ENCODE peak calls at places on chromosomes 12 and 14, in four cellular contexts. E is HCT116, M is H1, T is HepG2. K is an unnamed sample.

GRCh38 chr12:12301122-12301521 is 34.3 kb upstream of the LRP6 start:
- DNase-seq in T (no peak), E (no peak), M (no peak), K (no peak)

GRCh38 chr12:86777335-86777734 is 521.1 kb upstream of the MGAT4C start:
- DNase-seq in M (no peak), E (no peak), T (no peak), K (no peak)

GRCh38 chr12:111330800-111331752 is 37.8 kb downstream of the PHETA1 start:
- DNase-seq in T (peak; percentile 59), E (peak; percentile 42), M (no peak), K (peak; percentile 44)

GRCh38 chr14:75885829-75886228 is 96.0 kb downstream of the TGFB3 start:
- DNase-seq in T (no peak), E (no peak), M (no peak), K (no peak)

GRCh38 chr14:77260631-77261030 is 10.4 kb downstream of the NGB start:
- DNase-seq in T (no peak), M (no peak), E (no peak), K (no peak)

GRCh38 chr12:110266980-110267620 is 13.9 kb upstream of the ATP2A2 start:
- DNase-seq in E (no peak), T (no peak), M (no peak), K (peak; percentile 45)

GRCh38 chr12:7079826-7080125 is 12.5 kb downstream of the C1R start:
- DNase-seq in M (no peak), T (no peak), E (no peak), K (no peak)

GRCh38 chr12:14691560-14691959 is 4.8 kb downstream of the GUCY2C start:
- DNase-seq in T (no peak), M (no peak), E (no peak), K (no peak)

GRCh38 chr12:561908-562593 is 101.2 kb downstream of the NINJ2 start:
- DNase-seq in E (no peak), M (no peak), T (no peak), K (peak; percentile 43)

GRCh38 chr14:22807432-22808087 is 7.7 kb downstream of the SLC7A7 start:
- DNase-seq in T (peak; percentile 95), M (no peak), E (no peak), K (no peak)

GRCh38 chr14:64238049-64238448 is 56.1 kb downstream of the ESR2 start:
- DNase-seq in T (no peak), E (no peak), M (no peak), K (no peak)

GRCh38 chr12:104494816-104495158 is 38.0 kb downstream of the CHST11 start:
- DNase-seq in T (no peak), M (no peak), E (no peak), K (no peak)

GRCh38 chr12:52147367-52147972 is 44.3 kb downstream of the KRT80 start:
- DNase-seq in E (peak; percentile 99), M (no peak), T (peak; percentile 67), K (peak; percentile 70)

GRCh38 chr12:12336049-12336411 is 14.0 kb downstream of the MANSC1 start:
- DNase-seq in M (no peak), T (peak; percentile 77), E (no peak), K (no peak)

GRCh38 chr12:76135456-76135855 is 51.0 kb upstream of the NAP1L1 start:
- DNase-seq in E (no peak), T (no peak), M (no peak), K (no peak)

GRCh38 chr12:128729628-128730121 is 94.1 kb downstream of the SLC15A4 start:
- DNase-seq in E (no peak), M (no peak), T (peak; percentile 5), K (peak; percentile 1)

GRCh38 chr12:1093166-1093751 is 102.2 kb downstream of the ERC1 start:
- DNase-seq in E (peak; percentile 53), T (peak; percentile 71), M (no peak), K (no peak)

GRCh38 chr12:162467-163307 is 51.3 kb downstream of the SLC6A12 start:
- DNase-seq in T (no peak), E (no peak), M (no peak), K (no peak)

GRCh38 chr14:92323031-92323915 is at the start of gene SLC24A4:
- DNase-seq in T (no peak), M (no peak), E (no peak), K (no peak)

GRCh38 chr14:105534586-105534985 is 8.2 kb downstream of the TMEM121 start:
- DNase-seq in T (no peak), E (no peak), M (no peak), K (no peak)

GRCh38 chr14:46259536-46259935 is 392.0 kb downstream of the RPL10L start:
- DNase-seq in M (no peak), E (no peak), T (no peak), K (no peak)

GRCh38 chr12:80837342-80837978 is 100.3 kb downstream of the LIN7A start:
- DNase-seq in M (peak; percentile 34), T (peak; percentile 61), E (peak; percentile 19), K (no peak)

GRCh38 chr14:69643430-69644200 is 32.2 kb downstream of the SUSD6 start:
- DNase-seq in T (peak; percentile 89), M (no peak), E (peak; percentile 75), K (no peak)

GRCh38 chr12:123059501-123059900 is 79.0 kb downstream of the ARL6IP4 start:
- DNase-seq in T (no peak), M (no peak), E (no peak), K (no peak)

GRCh38 chr12:27549801-27550652 is 26.0 kb downstream of the PPFIBP1 start:
- DNase-seq in M (no peak), T (peak; percentile 99), E (peak; percentile 94), K (peak; percentile 22)

GRCh38 chr14:101349108-101349507 is 212.2 kb upstream of the DIO3 start:
- DNase-seq in M (no peak), T (no peak), E (no peak), K (no peak)

GRCh38 chr14:101351769-101352168 is 209.5 kb upstream of the DIO3 start:
- DNase-seq in E (no peak), T (no peak), M (no peak), K (no peak)

GRCh38 chr14:101351146-101351545 is 210.1 kb upstream of the DIO3 start:
- DNase-seq in M (no peak), E (no peak), T (no peak), K (no peak)

GRCh38 chr14:101350021-101350420 is 211.3 kb upstream of the DIO3 start:
- DNase-seq in T (no peak), M (no peak), E (no peak), K (no peak)

DNA sequence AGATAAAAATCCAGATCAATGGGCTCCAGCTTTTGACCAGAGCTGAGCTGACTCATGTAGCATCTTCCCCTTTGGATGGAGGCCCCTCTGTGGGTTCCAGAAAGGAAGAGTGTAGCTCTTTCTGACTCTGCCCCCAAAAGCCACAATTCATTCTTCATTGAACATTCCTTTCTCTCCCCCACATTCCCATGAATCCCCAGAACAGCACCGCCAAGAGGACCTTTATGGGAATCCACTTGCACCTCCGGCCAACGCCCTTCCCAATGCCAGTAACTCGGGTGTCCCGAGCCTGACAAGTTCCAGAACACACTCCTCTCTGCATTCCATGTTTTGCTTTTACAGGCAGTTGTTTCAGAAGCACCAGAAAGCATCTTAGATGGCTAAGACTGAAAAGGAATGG is 210.6 kb upstream of the DIO3 start:
- DNase-seq in T (no peak), M (no peak), E (no peak), K (no peak)
- TF ChIP-seq ZNF274 in T (no peak), M (no peak), E (no peak), K (no peak)

DNA sequence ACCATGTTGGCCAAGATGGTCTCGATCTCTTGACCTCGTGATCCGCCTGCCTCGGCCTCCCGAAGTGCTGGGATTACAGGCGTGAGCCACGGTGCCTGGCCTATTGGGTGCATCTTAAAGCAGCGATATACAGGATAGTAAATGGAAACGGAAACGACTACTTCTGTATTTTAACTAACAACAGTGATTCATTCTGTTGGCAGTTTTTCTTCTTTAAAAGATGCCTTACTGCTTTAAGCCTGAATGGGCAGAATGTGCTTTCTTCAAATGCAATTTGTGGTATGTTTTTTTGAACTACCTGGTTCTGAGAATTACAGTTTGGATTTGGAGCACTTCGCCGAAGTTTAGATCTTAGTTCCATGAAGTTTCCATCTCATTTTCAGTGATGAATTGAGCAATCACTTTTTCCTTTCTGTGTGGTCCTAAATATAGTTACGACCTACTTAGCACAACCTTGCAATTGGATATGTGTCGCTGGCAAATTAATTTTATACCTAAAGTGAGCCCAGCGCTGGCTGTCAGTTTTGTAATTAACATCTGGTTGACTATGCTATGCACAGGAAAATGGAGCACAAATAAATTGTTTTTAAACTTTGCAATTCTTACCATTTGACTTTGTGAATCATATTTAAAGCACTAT is 53.6 kb upstream of the EIF5 start:
- DNase-seq in E (no peak), M (no peak), T (no peak), K (no peak)
- TF ChIP-seq ZNF274 in E (no peak), M (no peak), T (no peak), K (no peak)

GRCh38 chr12:32893458-32893857 is 3.1 kb downstream of the PKP2 start:
- DNase-seq in E (no peak), M (no peak), T (peak; percentile 74), K (no peak)

GRCh38 chr12:32894566-32894965 is 2.0 kb downstream of the PKP2 start:
- DNase-seq in T (no peak), E (no peak), M (no peak), K (no peak)

GRCh38 chr12:32891526-32891925 is 5.1 kb downstream of the PKP2 start:
- DNase-seq in E (no peak), T (no peak), M (no peak), K (no peak)

GRCh38 chr12:32891956-32892355 is 4.6 kb downstream of the PKP2 start:
- DNase-seq in T (peak; percentile 75), M (no peak), E (no peak), K (no peak)

GRCh38 chr12:32893008-32893407 is 3.6 kb downstream of the PKP2 start:
- DNase-seq in E (no peak), M (no peak), T (peak; percentile 39), K (no peak)
- TF ChIP-seq ZNF274 in E (no peak), M (no peak), T (no peak), K (no peak)

GRCh38 chr12:68762691-68763090 is 16.7 kb downstream of the SLC35E3 start:
- DNase-seq in M (no peak), T (no peak), E (no peak), K (no peak)

GRCh38 chr12:68761901-68762630 is 16.1 kb downstream of the SLC35E3 start:
- DNase-seq in T (no peak), E (no peak), M (no peak), K (no peak)

GRCh38 chr12:68759852-68760251 is 13.9 kb downstream of the SLC35E3 start:
- DNase-seq in M (no peak), T (no peak), E (no peak), K (no peak)

GRCh38 chr12:68761442-68761812 is 15.5 kb downstream of the SLC35E3 start:
- DNase-seq in E (no peak), M (no peak), T (no peak), K (no peak)

GRCh38 chr12:68760806-68761441 is 14.9 kb downstream of the SLC35E3 start:
- DNase-seq in T (no peak), M (no peak), E (no peak), K (no peak)
- TF ChIP-seq ZNF274 in T (no peak), M (no peak), E (no peak), K (no peak)

DNA sequence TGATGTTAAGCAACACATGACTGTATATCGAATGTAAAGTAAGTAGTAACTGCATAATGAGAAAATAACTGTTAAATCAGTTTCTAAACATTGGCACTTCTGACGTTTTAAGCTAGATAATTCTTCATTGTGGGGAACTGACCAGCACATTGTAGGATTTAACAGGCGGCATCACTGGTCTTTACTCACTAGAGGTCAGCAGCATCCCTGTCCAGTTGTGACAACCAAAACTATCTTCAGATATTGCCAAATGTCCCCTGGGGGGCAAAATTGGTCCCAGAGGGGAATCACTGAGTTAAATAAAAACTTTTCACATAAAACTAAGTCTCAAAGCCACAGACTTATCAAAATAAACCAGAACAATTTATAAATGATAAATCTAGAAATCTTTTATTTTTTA is 65.3 kb downstream of the BLTP3B start:
- DNase-seq in M (no peak), E (no peak), T (peak; percentile 1), K (peak; percentile 9)
- TF ChIP-seq ZNF274 in M (no peak), E (no peak), T (no peak), K (no peak)